ENCODE peak calls at places on chromosomes 16 and 17, in ten cellular contexts. L, H, C, U, G, D, R, T, V and K are unnamed samples.

GRCh38 chr17:32875904-32876413 is 965 bp downstream of the MYO1D start:
- DNase-seq in G (peak), D (no peak), T (no peak), H (no peak), V (no peak), R (no peak), L (no peak), U (no peak), C (peak), K (no peak)

GRCh38 chr17:68318103-68318991 is 27.1 kb downstream of the ARSG start:
- DNase-seq in R (peak), G (peak), L (no peak), C (peak), D (no peak), U (no peak), T (no peak), H (no peak), V (no peak), K (peak)

GRCh38 chr17:73710095-73710592 is 65.9 kb upstream of the SDK2 start:
- DNase-seq in V (peak), G (peak), H (peak), U (no peak), R (peak), C (peak), L (peak), T (peak), D (peak), K (peak)

GRCh38 chr16:85616608-85617311 is 3.6 kb downstream of the GSE1 start:
- DNase-seq in V (no peak), U (no peak), L (no peak), H (peak), G (no peak), T (no peak), C (no peak), R (no peak), D (peak), K (no peak)

GRCh38 chr16:30715777-30716445 is 16.9 kb downstream of the SRCAP start:
- DNase-seq in U (no peak), D (peak), L (no peak), R (no peak), H (no peak), G (peak), V (no peak), T (no peak), C (peak), K (no peak)

GRCh38 chr17:71301063-71301462 is 819.8 kb upstream of the SOX9 start:
- DNase-seq in R (no peak), H (no peak), C (no peak), V (no peak), L (no peak), D (no peak), U (no peak), T (no peak), G (no peak), K (no peak)

GRCh38 chr16:88512728-88513674 is 57.2 kb upstream of the ZC3H18 start:
- DNase-seq in R (no peak), V (no peak), D (no peak), H (no peak), T (no peak), C (no peak), U (no peak), L (no peak), G (no peak), K (no peak)

GRCh38 chr17:81423698-81424071 is 28.4 kb downstream of the BAHCC1 start:
- DNase-seq in C (no peak), L (no peak), T (no peak), D (no peak), U (no peak), H (no peak), R (no peak), G (no peak), V (no peak), K (no peak)

GRCh38 chr17:57599271-57600045 is 145.6 kb downstream of the CCDC182 start:
- DNase-seq in C (no peak), L (no peak), T (no peak), R (no peak), G (no peak), U (no peak), V (no peak), H (no peak), D (no peak), K (no peak)

GRCh38 chr16:85396879-85397871 is 215.9 kb upstream of the GSE1 start:
- DNase-seq in H (peak), C (no peak), D (peak), V (peak), G (no peak), T (peak), U (no peak), L (no peak), R (no peak), K (peak)

GRCh38 chr17:40203131-40203530 is 16.0 kb upstream of the WIPF2 start:
- DNase-seq in V (no peak), R (no peak), C (peak), H (no peak), U (no peak), G (no peak), D (no peak), L (no peak), T (no peak), K (no peak)

GRCh38 chr16:78837706-78838105 is 738.3 kb downstream of the WWOX start:
- DNase-seq in V (no peak), T (no peak), G (no peak), L (no peak), C (no peak), H (no peak), U (no peak), D (no peak), R (no peak), K (no peak)

GRCh38 chr16:59259074-59259963 is 525.2 kb upstream of the GOT2 start:
- DNase-seq in H (no peak), R (no peak), T (no peak), G (peak), U (no peak), D (no peak), L (no peak), V (no peak), C (no peak), K (no peak)

GRCh38 chr16:87053016-87053982 is 263.9 kb downstream of the C16orf95 start:
- DNase-seq in T (peak), L (no peak), C (no peak), U (no peak), V (no peak), G (no peak), R (no peak), D (no peak), H (no peak), K (no peak)

GRCh38 chr16:58385218-58385773 is 7.0 kb upstream of the GINS3 start:
- DNase-seq in G (no peak), C (no peak), V (no peak), H (no peak), T (no peak), U (no peak), R (no peak), L (no peak), D (no peak), K (no peak)

GRCh38 chr17:37413875-37414519 is 7.3 kb downstream of the TADA2A start:
- DNase-seq in C (no peak), R (no peak), G (no peak), D (no peak), V (no peak), H (no peak), L (no peak), U (no peak), T (no peak), K (peak)
- TF ChIP-seq CTCF in C (peak), R (peak), G (peak), D (no peak), V (peak), H (peak), L (peak), U (peak), T (no peak), K (peak)

GRCh38 chr17:7324438-7324779 is 4.7 kb downstream of the NEURL4 start:
- DNase-seq in T (no peak), L (no peak), C (no peak), D (no peak), U (no peak), G (no peak), V (no peak), R (no peak), H (no peak), K (no peak)
- TF ChIP-seq CTCF in T (no peak), L (no peak), C (no peak), D (no peak), U (no peak), G (no peak), V (peak), R (no peak), H (no peak), K (peak)

GRCh38 chr17:63516910-63517824 is 6.0 kb upstream of the KCNH6 start:
- DNase-seq in C (peak), U (no peak), L (no peak), V (peak), T (no peak), G (peak), D (no peak), R (peak), H (no peak), K (peak)

GRCh38 chr17:63523256-63523869 is at the start of gene KCNH6:
- DNase-seq in T (no peak), C (no peak), H (no peak), G (no peak), V (no peak), U (no peak), D (no peak), L (no peak), R (no peak), K (no peak)

GRCh38 chr17:63519116-63519881 is 3.9 kb upstream of the KCNH6 start:
- DNase-seq in H (no peak), G (no peak), D (no peak), U (no peak), L (no peak), R (no peak), V (no peak), C (no peak), T (no peak), K (no peak)

GRCh38 chr17:63517825-63518534 is 5.2 kb upstream of the KCNH6 start:
- DNase-seq in V (no peak), L (no peak), C (no peak), T (no peak), U (no peak), D (no peak), H (no peak), G (no peak), R (no peak), K (no peak)

GRCh38 chr17:63519972-63520882 is 2.9 kb upstream of the KCNH6 start:
- DNase-seq in V (no peak), C (no peak), G (no peak), R (no peak), L (no peak), H (peak), U (no peak), T (no peak), D (no peak), K (peak)
- TF ChIP-seq CTCF in V (no peak), C (no peak), G (no peak), R (no peak), L (no peak), H (no peak), U (no peak), T (no peak), D (no peak), K (no peak)

DNA sequence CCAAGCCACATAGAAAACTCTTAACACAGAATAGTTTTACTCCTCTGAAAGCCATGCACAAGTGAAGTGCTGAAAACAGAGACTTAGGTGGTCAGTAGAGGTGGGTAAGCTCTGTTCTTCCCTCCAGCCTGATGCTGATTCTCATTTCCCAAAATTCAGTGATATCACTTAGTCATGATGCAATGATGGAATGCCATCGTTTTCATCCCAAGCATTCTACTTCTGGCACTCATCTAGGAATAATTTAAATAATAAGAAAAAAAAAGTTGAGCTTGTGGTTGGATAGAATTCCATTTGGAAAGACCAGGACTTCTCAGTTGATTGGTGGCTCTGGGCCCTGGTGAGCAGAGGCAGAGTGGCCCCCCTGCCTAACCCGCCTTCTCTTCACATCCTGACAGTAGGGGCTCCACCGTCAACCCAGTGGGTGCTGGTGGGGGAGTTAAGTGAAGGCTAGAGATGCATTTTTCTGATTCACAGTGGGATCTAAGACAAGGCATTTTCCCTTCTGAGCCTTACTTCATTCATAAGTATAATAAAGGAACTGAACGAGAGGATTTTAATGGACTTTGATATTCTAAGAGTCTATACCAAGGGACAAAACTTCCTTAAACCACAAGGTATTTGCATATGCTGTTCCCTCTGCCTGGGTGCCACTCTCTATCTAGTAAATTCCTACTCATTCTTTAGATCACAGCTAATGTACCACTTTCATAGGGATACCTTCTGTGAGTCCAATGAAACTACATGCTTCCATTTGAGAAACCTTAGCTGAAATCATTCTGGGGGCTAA is 310.3 kb upstream of the DYNLRB2 start:
- DNase-seq in L (no peak), D (no peak), C (no peak), V (no peak), G (peak), H (no peak), R (no peak), T (no peak), U (no peak), K (no peak)
- TF ChIP-seq CTCF in L (no peak), D (no peak), C (no peak), V (no peak), G (no peak), H (no peak), R (no peak), T (no peak), U (no peak), K (no peak)